ENCODE peak calls at places on chromosomes 4 and X, in five cellular contexts. U is left ventricle myocardium inferior, L is lower lobe of right lung, V is brain microvascular endothelial cell, Q is GM12865. E is an unnamed sample.

GRCh38 chr4:153649572-153649991 is 34.5 kb upstream of the TLR2 start:
- DNase-seq in U (no peak), L (no peak), V (peak; percentile 23), Q (peak; percentile 65), E (no peak)

GRCh38 chr4:80311130-80311529 is 24.4 kb upstream of the CFAP299 start:
- DNase-seq in U (no peak), L (no peak), V (no peak), Q (no peak), E (no peak)

GRCh38 chr4:100848865-100849264 is 331.0 kb upstream of the EMCN start:
- DNase-seq in U (no peak), L (no peak), V (no peak), Q (peak; percentile 65), E (no peak)

GRCh38 chr4:112352736-112353135 is 55.6 kb downstream of the ALPK1 start:
- DNase-seq in U (no peak), L (no peak), V (no peak), Q (no peak), E (no peak)

GRCh38 chrX:44400588-44400987 is 57.1 kb upstream of the EFHC2 start:
- DNase-seq in U (no peak), L (peak; percentile 37), V (peak; percentile 91), Q (no peak), E (no peak)

GRCh38 chr4:6963139-6963611 is 53.5 kb downstream of the TBC1D14 start:
- DNase-seq in U (no peak), L (no peak), V (peak; percentile 13), Q (no peak), E (peak; percentile 44)

GRCh38 chr4:150235795-150236385 is 157.6 kb downstream of the DCLK2 start:
- DNase-seq in U (no peak), L (no peak), V (no peak), Q (no peak), E (no peak)

GRCh38 chrX:130789793-130790192 is 113.2 kb downstream of the ENOX2 start:
- DNase-seq in U (no peak), L (no peak), V (no peak), Q (no peak), E (no peak)

GRCh38 chr4:169619518-169619957 is 840 bp upstream of the CLCN3 start:
- DNase-seq in U (no peak), L (no peak), V (peak; percentile 72), Q (peak; percentile 79), E (peak; percentile 48)

GRCh38 chr4:74770511-74770910 is 23.8 kb downstream of the BTC start:
- DNase-seq in U (no peak), L (no peak), V (no peak), Q (no peak), E (no peak)

GRCh38 chr4:39814403-39815185 is 116.7 kb downstream of the UBE2K start:
- DNase-seq in U (no peak), L (no peak), V (peak; percentile 5), Q (peak; percentile 22), E (peak; percentile 38)

GRCh38 chr4:155758500-155759371 is at the start of gene GUCY1B1:
- DNase-seq in U (peak; percentile 97), L (peak; percentile 94), V (peak; percentile 94), Q (peak; percentile 83), E (peak; percentile 97)

GRCh38 chrX:49761481-49761880 is 65.7 kb upstream of the PAGE1 start:
- DNase-seq in U (no peak), L (no peak), V (no peak), Q (peak; percentile 9), E (peak; percentile 10)

GRCh38 chrX:101417981-101418841 is 10.2 kb downstream of the HNRNPH2 start:
- DNase-seq in U (peak; percentile 72), L (peak; percentile 75), V (no peak), Q (peak; percentile 60), E (peak; percentile 37)

GRCh38 chr4:151983854-151984253 is 223.0 kb upstream of the GATB start:
- DNase-seq in U (no peak), L (no peak), V (no peak), Q (no peak), E (no peak)

GRCh38 chr4:53547983-53548382 is 43.3 kb downstream of the LNX1 start:
- DNase-seq in U (no peak), L (no peak), V (no peak), Q (no peak), E (no peak)

GRCh38 chrX:132219343-132219768 is at the start of gene RAP2C:
- DNase-seq in U (peak; percentile 74), L (peak; percentile 79), V (no peak), Q (peak; percentile 82), E (peak; percentile 66)

GRCh38 chrX:112083624-112084326 is 1.2 kb upstream of the TRPC5 start:
- DNase-seq in U (no peak), L (no peak), V (no peak), Q (no peak), E (no peak)

GRCh38 chr4:77950204-77950603 is 87.6 kb downstream of the MRPL1 start:
- DNase-seq in U (no peak), L (no peak), V (no peak), Q (no peak), E (no peak)

GRCh38 chrX:69165116-69165651 is at the start of gene PJA1:
- DNase-seq in U (peak; percentile 76), L (peak; percentile 74), V (peak; percentile 46), Q (peak; percentile 67), E (peak; percentile 76)

GRCh38 chr4:2697995-2698414 is 58.1 kb downstream of the TNIP2 start:
- DNase-seq in U (no peak), L (no peak), V (no peak), Q (no peak), E (no peak)

GRCh38 chr4:73822389-73822788 is 14.1 kb upstream of the CXCL6 start:
- DNase-seq in U (no peak), L (no peak), V (no peak), Q (no peak), E (no peak)

GRCh38 chr4:25406081-25406692 is 29.1 kb downstream of the ANAPC4 start:
- DNase-seq in U (no peak), L (no peak), V (no peak), Q (no peak), E (no peak)

GRCh38 chr4:125741825-125742452 is 427.2 kb downstream of the FAT4 start:
- DNase-seq in U (no peak), L (no peak), V (no peak), Q (peak; percentile 2), E (peak; percentile 11)

GRCh38 chr4:164700471-164700870 is 53.5 kb upstream of the SMIM31 start:
- DNase-seq in U (no peak), L (no peak), V (no peak), Q (peak; percentile 59), E (peak; percentile 10)

GRCh38 chr4:187555174-187555573 is 440.4 kb upstream of the ZFP42 start:
- DNase-seq in U (no peak), L (no peak), V (no peak), Q (no peak), E (no peak)

GRCh38 chrX:96314974-96315373 is 369.7 kb upstream of the DIAPH2 start:
- DNase-seq in U (no peak), L (no peak), V (peak; percentile 40), Q (no peak), E (no peak)

GRCh38 chr4:65046496-65047101 is 623.7 kb downstream of the EPHA5 start:
- DNase-seq in U (no peak), L (no peak), V (no peak), Q (no peak), E (no peak)

GRCh38 chr4:65018313-65018712 is 609.1 kb upstream of the TECRL start:
- DNase-seq in U (no peak), L (no peak), V (no peak), Q (no peak), E (no peak)

GRCh38 chr4:122576261-122577188 is 44.3 kb downstream of the IL21 start:
- DNase-seq in U (no peak), L (no peak), V (peak; percentile 70), Q (peak; percentile 54), E (peak; percentile 48)

GRCh38 chrX:153620576-153620975 is 21.6 kb upstream of the CCNQ start:
- DNase-seq in U (no peak), L (no peak), V (no peak), Q (no peak), E (no peak)
- TF ChIP-seq CTCF in U (no peak), L (no peak), V (no peak), Q (no peak), E (no peak)

GRCh38 chrX:103688949-103689348 is 2.5 kb upstream of the MORF4L2 start:
- DNase-seq in U (no peak), L (no peak), V (peak; percentile 5), Q (peak; percentile 15), E (peak; percentile 24)
- TF ChIP-seq CTCF in U (peak; percentile 70), L (peak; percentile 52), V (peak; percentile 48), Q (peak; percentile 47), E (peak; percentile 54)

GRCh38 chrX:103629295-103630170 is 758 bp downstream of the TCEAL1 start:
- DNase-seq in U (peak; percentile 62), L (peak; percentile 66), V (peak; percentile 37), Q (peak; percentile 54), E (peak; percentile 32)
- TF ChIP-seq CTCF in U (peak; percentile 55), L (peak; percentile 37), V (peak; percentile 80), Q (no peak), E (peak; percentile 27)

GRCh38 chrX:57453901-57454300 is 137.9 kb upstream of the ZXDB start:
- DNase-seq in U (no peak), L (no peak), V (no peak), Q (peak; percentile 57), E (peak; percentile 24)
- TF ChIP-seq CTCF in U (peak; percentile 58), L (peak; percentile 44), V (peak; percentile 13), Q (peak; percentile 49), E (peak; percentile 20)

E was measured in GM10248.